ENCODE peak calls at places on chromosome 21, in six cellular contexts. E is astrocyte of the cerebellum, X is ovary, R is stomach, P is suprapubic skin, J is WTC11. O is an unnamed sample.

GRCh38 chr21:30102881-30103280 is 63.7 kb downstream of the CLDN17 start:
- DNase-seq in R (no peak), P (no peak), J (no peak), X (no peak), E (no peak), O (no peak)

GRCh38 chr21:32844653-32845443 is 73.3 kb upstream of the PAXBP1 start:
- DNase-seq in X (no peak), E (no peak), R (no peak), P (no peak), J (no peak), O (peak)

GRCh38 chr21:38343691-38344090 is 86.9 kb downstream of the KCNJ15 start:
- DNase-seq in P (no peak), E (no peak), J (no peak), R (peak), X (no peak), O (no peak)

GRCh38 chr21:29208666-29209059 is 78.2 kb downstream of the MAP3K7CL start:
- DNase-seq in E (peak), X (no peak), J (no peak), R (no peak), P (no peak), O (no peak)

GRCh38 chr21:36754241-36754881 is 55.4 kb downstream of the SIM2 start:
- DNase-seq in J (no peak), P (no peak), X (no peak), E (no peak), R (no peak), O (no peak)

GRCh38 chr21:42455754-42456440 is 40.1 kb downstream of the RSPH1 start:
- DNase-seq in P (no peak), X (no peak), R (no peak), J (no peak), E (no peak), O (no peak)

GRCh38 chr21:29232601-29233541 is 65.9 kb upstream of the BACH1 start:
- DNase-seq in J (no peak), X (no peak), E (no peak), P (no peak), R (no peak), O (peak)

GRCh38 chr21:36347278-36347961 is 27.4 kb downstream of the MORC3 start:
- DNase-seq in P (no peak), J (no peak), R (no peak), E (no peak), X (no peak), O (no peak)

GRCh38 chr21:17050156-17050555 is 462.7 kb upstream of the CXADR start:
- DNase-seq in X (no peak), E (no peak), J (no peak), R (no peak), P (no peak), O (no peak)

GRCh38 chr21:37338671-37339526 is 27.7 kb upstream of the DYRK1A start:
- DNase-seq in E (peak), P (no peak), R (no peak), X (peak), J (no peak), O (no peak)

GRCh38 chr21:29228306-29228705 is 70.4 kb upstream of the BACH1 start:
- DNase-seq in X (no peak), R (no peak), P (no peak), E (no peak), J (no peak), O (no peak)

GRCh38 chr21:41778974-41779600 is 12.2 kb upstream of the RIPK4 start:
- DNase-seq in E (no peak), R (peak), P (peak), J (peak), X (no peak), O (no peak)

GRCh38 chr21:36640260-36641244 is 58.4 kb upstream of the SIM2 start:
- DNase-seq in R (no peak), X (no peak), E (no peak), P (no peak), J (no peak), O (no peak)

GRCh38 chr21:42456457-42456856 is 39.6 kb downstream of the RSPH1 start:
- DNase-seq in X (no peak), E (no peak), R (no peak), J (no peak), P (no peak), O (no peak)

GRCh38 chr21:36854391-36854790 is 112.1 kb downstream of the HLCS start:
- DNase-seq in P (no peak), E (no peak), X (no peak), J (peak), R (no peak), O (no peak)

GRCh38 chr21:37532868-37533780 is 166.6 kb downstream of the DYRK1A start:
- DNase-seq in P (no peak), E (no peak), J (peak), R (peak), X (no peak), O (peak)

GRCh38 chr21:16605588-16605987 is 875.8 kb downstream of the USP25 start:
- DNase-seq in R (no peak), P (no peak), E (no peak), X (no peak), J (no peak), O (no peak)

GRCh38 chr21:23541571-23541970 is 2065.7 kb downstream of the MRPL39 start:
- DNase-seq in J (no peak), X (no peak), R (no peak), E (no peak), P (no peak), O (no peak)

GRCh38 chr21:41164981-41165650 is 2.8 kb upstream of the BACE2 start:
- DNase-seq in P (no peak), X (no peak), J (no peak), E (no peak), R (peak), O (peak)

GRCh38 chr21:38351961-38352521 is 95.2 kb downstream of the KCNJ15 start:
- DNase-seq in E (peak), P (peak), R (no peak), J (no peak), X (no peak), O (peak)

GRCh38 chr21:36464590-36464989 is 15.3 kb downstream of the CLDN14 start:
- DNase-seq in P (no peak), R (no peak), E (no peak), X (no peak), J (no peak), O (no peak)

GRCh38 chr21:23955130-23955873 is 1652.0 kb downstream of the MRPL39 start:
- DNase-seq in X (no peak), J (no peak), R (no peak), E (no peak), P (no peak), O (no peak)

GRCh38 chr21:35028451-35028757 is 20.7 kb downstream of the RUNX1 start:
- DNase-seq in X (no peak), J (no peak), E (no peak), P (no peak), R (no peak), O (no peak)

GRCh38 chr21:35027558-35028450 is 21.3 kb downstream of the RUNX1 start:
- DNase-seq in J (no peak), P (no peak), X (no peak), E (no peak), R (no peak), O (no peak)

GRCh38 chr21:35025206-35026152 is 23.6 kb downstream of the RUNX1 start:
- DNase-seq in J (no peak), R (no peak), X (no peak), P (no peak), E (no peak), O (no peak)

GRCh38 chr21:35026153-35026499 is 23.0 kb downstream of the RUNX1 start:
- DNase-seq in J (no peak), E (no peak), R (no peak), X (no peak), P (no peak), O (no peak)

GRCh38 chr21:35026617-35027557 is 22.2 kb downstream of the RUNX1 start:
- DNase-seq in E (no peak), R (peak), X (peak), J (peak), P (peak), O (no peak)
- TF ChIP-seq CTCF in E (peak), R (no peak), X (no peak), J (no peak), P (no peak), O (no peak)

DNA sequence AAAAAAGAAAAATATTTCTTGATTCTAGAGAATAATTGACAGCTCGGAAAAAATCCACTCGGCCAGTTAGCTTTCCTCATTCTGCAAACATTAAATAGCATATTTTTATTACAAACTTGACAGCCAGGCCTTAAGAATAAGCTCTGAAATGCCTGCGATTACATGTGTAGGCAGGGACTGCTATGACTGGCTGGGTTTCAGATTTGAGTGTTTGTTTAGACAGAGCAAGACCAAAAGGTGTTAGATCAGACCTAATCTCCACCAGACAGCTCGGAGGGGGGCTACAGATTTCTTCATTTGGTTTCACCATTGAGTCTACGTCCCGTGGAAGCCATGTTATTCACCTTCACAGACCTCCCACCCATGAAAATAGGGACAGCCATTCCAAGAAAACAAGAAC is 192.1 kb upstream of the ADAMTS5 start:
- DNase-seq in J (no peak), P (no peak), R (no peak), X (no peak), E (no peak), O (no peak)
- TF ChIP-seq CTCF in J (no peak), P (no peak), R (no peak), X (no peak), E (no peak), O (no peak)

GRCh38 chr21:31557421-31557955 is 102.0 kb upstream of the SOD1 start:
- DNase-seq in E (no peak), J (peak), P (no peak), R (peak), X (peak), O (no peak)

GRCh38 chr21:31560479-31560878 is 99.0 kb upstream of the SOD1 start:
- DNase-seq in X (no peak), R (no peak), P (no peak), E (no peak), J (no peak), O (no peak)

GRCh38 chr21:31557956-31558838 is 101.3 kb upstream of the SOD1 start:
- DNase-seq in P (no peak), E (no peak), J (peak), R (no peak), X (peak), O (no peak)

GRCh38 chr21:31559368-31560119 is 99.9 kb upstream of the SOD1 start:
- DNase-seq in R (peak), E (peak), P (peak), X (peak), J (peak), O (peak)

DNA sequence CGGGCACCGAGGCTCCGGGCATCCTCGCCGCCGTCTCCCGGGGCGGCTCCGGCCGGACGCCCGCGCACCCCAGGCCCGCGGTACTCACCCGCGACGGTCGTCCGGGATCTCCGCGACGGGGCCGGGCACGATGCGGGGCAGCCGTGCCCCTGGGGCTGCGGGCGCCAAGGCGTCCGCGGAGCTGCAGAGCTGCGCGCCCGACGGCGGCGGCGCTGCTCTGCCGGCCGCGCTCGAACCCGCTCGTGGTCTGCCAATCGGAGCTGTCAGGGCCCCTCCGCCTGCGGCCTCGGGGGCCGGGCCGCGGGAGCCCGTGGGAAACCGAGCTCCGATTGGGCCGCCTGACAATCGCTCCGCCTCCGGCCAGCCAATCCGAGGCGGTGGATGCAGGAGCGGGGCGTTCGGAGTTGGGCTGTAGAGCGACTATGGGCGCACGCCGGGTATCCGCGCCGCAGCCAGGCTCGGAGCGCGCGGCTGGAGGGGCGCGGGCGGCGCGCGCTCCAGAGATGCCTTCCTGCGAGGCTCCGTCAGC is 100.6 kb upstream of the SOD1 start:
- DNase-seq in X (peak), J (peak), R (peak), E (peak), P (no peak), O (peak)
- TF ChIP-seq CTCF in X (no peak), J (no peak), R (no peak), E (no peak), P (peak), O (no peak)

GRCh38 chr21:15520811-15521643 is 208.8 kb upstream of the USP25 start:
- DNase-seq in X (no peak), E (no peak), P (no peak), R (no peak), J (no peak), O (no peak)

GRCh38 chr21:15526793-15527192 is 203.0 kb upstream of the USP25 start:
- DNase-seq in E (no peak), R (no peak), P (no peak), J (no peak), X (no peak), O (no peak)

GRCh38 chr21:15524855-15525254 is 204.9 kb upstream of the USP25 start:
- DNase-seq in X (no peak), E (no peak), R (no peak), P (no peak), J (no peak), O (no peak)

GRCh38 chr21:15521644-15522001 is 208.2 kb upstream of the USP25 start:
- DNase-seq in P (no peak), R (no peak), J (no peak), E (no peak), X (no peak), O (no peak)

GRCh38 chr21:15522148-15522547 is 207.6 kb upstream of the USP25 start:
- DNase-seq in P (peak), R (no peak), J (no peak), E (no peak), X (no peak), O (no peak)
- TF ChIP-seq CTCF in P (no peak), R (no peak), J (no peak), E (no peak), X (no peak), O (no peak)

DNA sequence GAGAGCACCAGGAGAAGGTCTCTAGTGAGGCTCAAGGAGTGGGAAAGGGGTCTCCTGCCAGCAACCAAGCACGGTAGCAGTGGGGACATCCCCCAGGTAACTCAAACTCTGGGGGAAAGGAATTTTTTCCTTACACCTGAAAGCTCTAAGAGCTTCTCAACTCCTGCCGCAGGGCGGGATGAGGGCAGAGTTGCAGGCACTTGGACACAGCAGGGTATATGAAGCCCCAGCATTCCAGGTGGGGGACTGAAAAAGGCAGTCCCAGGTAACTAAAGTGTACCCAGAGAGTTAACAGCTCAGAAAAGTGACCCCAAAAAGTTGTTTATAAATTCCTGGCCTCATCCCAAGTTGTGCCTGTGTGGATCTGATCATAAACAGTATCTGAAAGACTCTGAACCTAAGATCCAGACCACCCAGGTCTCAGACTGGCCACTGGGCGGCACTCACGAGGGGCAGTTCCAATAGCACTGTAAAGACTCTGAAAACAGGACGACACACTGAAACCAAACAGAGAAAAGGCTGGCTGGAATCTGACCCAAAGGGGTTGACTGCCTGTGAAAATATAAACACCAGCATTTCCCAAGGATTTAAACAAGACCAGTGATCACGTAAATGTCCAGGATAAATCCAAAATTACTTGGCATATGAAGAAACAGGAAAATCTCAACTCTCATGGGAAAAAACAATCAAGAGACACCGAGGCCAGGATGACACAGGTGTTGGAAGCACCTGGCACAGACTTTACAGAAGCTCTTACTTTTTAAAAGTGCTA is 47.5 kb downstream of the HSF2BP start:
- DNase-seq in R (peak), X (peak), E (peak), J (peak), P (no peak), O (no peak)
- TF ChIP-seq CTCF in R (peak), X (peak), E (peak), J (peak), P (peak), O (peak)

GRCh38 chr21:25507522-25507921 is 99.8 kb downstream of the MRPL39 start:
- DNase-seq in P (no peak), R (no peak), X (no peak), J (no peak), E (no peak), O (no peak)
- TF ChIP-seq CTCF in P (no peak), R (no peak), X (no peak), J (no peak), E (no peak), O (no peak)

DNA sequence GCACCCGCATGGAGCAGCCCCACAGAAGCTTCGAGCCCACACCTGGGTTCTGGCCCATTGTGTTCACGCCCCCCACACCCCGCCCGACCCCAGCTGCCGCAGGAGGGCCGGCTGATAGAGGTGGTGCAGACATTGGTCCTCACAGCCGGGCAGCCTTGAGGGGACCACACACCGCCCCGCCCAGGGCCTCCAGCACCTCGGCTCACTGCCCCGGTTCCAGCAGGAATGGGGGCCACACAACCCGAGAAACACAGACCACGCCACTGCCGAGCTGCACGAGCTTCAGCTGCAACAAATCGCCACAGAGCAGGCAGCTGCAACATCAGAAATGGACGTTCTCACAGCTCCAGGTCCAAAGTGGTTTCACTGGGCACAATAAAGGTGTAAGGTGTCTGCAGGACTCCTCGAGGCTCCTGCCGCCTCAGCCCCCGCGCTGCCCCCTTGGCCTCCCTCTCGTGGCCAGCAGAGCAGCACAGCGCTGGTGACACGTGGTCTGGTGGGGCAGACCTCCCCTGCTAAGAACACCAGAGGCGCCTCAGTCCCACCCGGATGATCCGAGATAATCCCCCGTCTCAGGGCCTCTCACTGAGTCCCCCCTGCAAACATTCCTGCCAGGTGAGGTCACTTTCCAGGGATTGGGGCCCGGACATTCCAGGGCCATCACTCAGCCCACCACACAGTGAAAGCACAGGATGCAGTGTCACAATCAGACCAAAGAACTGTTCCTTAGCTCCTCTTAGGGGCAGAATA is 62.3 kb upstream of the ADARB1 start:
- DNase-seq in E (peak), J (peak), R (no peak), P (no peak), X (peak), O (peak)
- TF ChIP-seq CTCF in E (no peak), J (no peak), R (no peak), P (no peak), X (no peak), O (peak)

DNA sequence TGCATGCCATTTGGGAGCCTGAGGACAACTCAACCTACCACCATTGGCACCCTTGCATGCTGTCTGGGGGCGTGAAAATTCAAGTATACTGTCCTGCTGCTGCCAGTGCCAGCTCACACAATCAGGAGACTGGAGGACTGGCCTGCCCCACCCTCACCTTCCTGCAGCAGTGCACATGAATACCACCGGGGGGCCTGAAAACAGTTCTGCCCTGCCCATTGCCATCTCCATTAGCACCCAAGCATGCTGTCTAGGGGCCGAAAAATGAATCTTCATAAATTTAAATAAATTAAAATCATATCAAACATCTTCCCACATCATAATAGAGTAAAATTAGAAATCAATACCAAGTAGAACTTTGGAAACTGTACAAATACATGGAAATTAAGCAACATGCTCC is 322.1 kb upstream of the TMPRSS15 start:
- DNase-seq in J (peak), P (no peak), R (no peak), E (no peak), X (no peak), O (no peak)
- TF ChIP-seq CTCF in J (peak), P (no peak), R (no peak), E (no peak), X (no peak), O (peak)

DNA sequence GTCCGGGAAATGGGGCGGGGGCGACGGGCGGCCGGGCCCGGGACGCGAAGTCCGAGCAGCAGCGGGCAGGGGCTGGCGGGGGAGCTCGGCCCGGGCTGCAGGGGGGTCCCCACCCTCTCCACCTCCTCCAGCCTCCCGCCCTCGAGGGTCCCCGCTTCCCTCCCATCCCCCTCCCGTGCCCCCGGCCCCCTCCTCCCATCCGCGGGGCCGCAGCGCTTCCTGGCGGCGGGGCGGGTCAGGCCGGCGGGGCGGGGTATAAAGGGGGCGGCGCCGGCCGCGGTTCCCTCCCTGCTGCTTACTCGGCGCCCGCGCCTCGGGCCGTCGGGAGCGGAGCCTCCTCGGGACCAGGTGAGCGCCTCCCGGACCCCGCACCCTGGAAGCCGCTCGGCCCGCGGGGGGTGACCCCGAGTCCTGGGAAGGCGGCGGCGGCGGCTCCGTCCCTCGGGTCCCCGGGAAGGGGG is at the start of gene COL6A2:
- DNase-seq in X (peak), E (no peak), P (peak), R (peak), J (peak), O (no peak)
- TF ChIP-seq CTCF in X (peak), E (peak), P (peak), R (no peak), J (no peak), O (no peak)

O was measured in kidney epithelial cell.